ENCODE peak calls at places on chromosomes 11 and 22, in six cellular contexts. One of them, this sample, is unnamed.

GRCh38 chr11:83037877-83038276 is 33.8 kb downstream of the RAB30 start:
- DNase-seq in ACHN: no peak
- DNase-seq in GM23248: peak; percentile 30
- DNase-seq in globus pallidus: no peak
- DNase-seq in AG08396: no peak
- DNase-seq in EH: peak; percentile 85
- DNase-seq in this sample: peak; percentile 52

GRCh38 chr11:9150501-9150900 is 59.1 kb upstream of the SCUBE2 start:
- DNase-seq in ACHN: no peak
- DNase-seq in GM23248: peak; percentile 92
- DNase-seq in globus pallidus: no peak
- DNase-seq in AG08396: peak; percentile 48
- DNase-seq in EH: peak; percentile 81
- DNase-seq in this sample: peak; percentile 81

GRCh38 chr11:130146797-130147196 is 12.8 kb upstream of the ST14 start:
- DNase-seq in ACHN: no peak
- DNase-seq in GM23248: no peak
- DNase-seq in globus pallidus: peak; percentile 70
- DNase-seq in AG08396: no peak
- DNase-seq in EH: no peak
- DNase-seq in this sample: no peak

GRCh38 chr11:42315267-42315666 is 855.8 kb upstream of the LRRC4C start:
- DNase-seq in ACHN: no peak
- DNase-seq in GM23248: no peak
- DNase-seq in globus pallidus: no peak
- DNase-seq in AG08396: no peak
- DNase-seq in EH: peak; percentile 73
- DNase-seq in this sample: no peak

GRCh38 chr11:96126917-96127595 is 203.1 kb upstream of the MTMR2 start:
- DNase-seq in ACHN: no peak
- DNase-seq in GM23248: no peak
- DNase-seq in globus pallidus: no peak
- DNase-seq in AG08396: no peak
- DNase-seq in EH: no peak
- DNase-seq in this sample: no peak

GRCh38 chr11:1437500-1437899 is 47.8 kb downstream of the BRSK2 start:
- DNase-seq in ACHN: no peak
- DNase-seq in GM23248: peak; percentile 60
- DNase-seq in globus pallidus: no peak
- DNase-seq in AG08396: peak; percentile 60
- DNase-seq in EH: peak; percentile 32
- DNase-seq in this sample: peak; percentile 15

GRCh38 chr11:34405079-34405858 is 33.5 kb upstream of the CAT start:
- DNase-seq in ACHN: peak; percentile 22
- DNase-seq in GM23248: peak; percentile 91
- DNase-seq in globus pallidus: no peak
- DNase-seq in AG08396: no peak
- DNase-seq in EH: peak; percentile 46
- DNase-seq in this sample: peak; percentile 44

GRCh38 chr22:32623943-32624342 is 149.3 kb downstream of the FBXO7 start:
- DNase-seq in ACHN: no peak
- DNase-seq in GM23248: peak; percentile 89
- DNase-seq in globus pallidus: no peak
- DNase-seq in AG08396: peak; percentile 89
- DNase-seq in EH: peak; percentile 94
- DNase-seq in this sample: peak; percentile 84

GRCh38 chr11:117907276-117908110 is 21.7 kb downstream of the TMPRSS13 start:
- DNase-seq in ACHN: peak; percentile 95
- DNase-seq in GM23248: peak; percentile 93
- DNase-seq in globus pallidus: peak; percentile 52
- DNase-seq in AG08396: peak; percentile 84
- DNase-seq in EH: peak; percentile 89
- DNase-seq in this sample: peak; percentile 82

GRCh38 chr11:90250970-90251369 is 28.1 kb upstream of the CHORDC1 start:
- DNase-seq in ACHN: no peak
- DNase-seq in GM23248: peak; percentile 4
- DNase-seq in globus pallidus: no peak
- DNase-seq in AG08396: no peak
- DNase-seq in EH: no peak
- DNase-seq in this sample: no peak

GRCh38 chr11:44987506-44987905 is 36.8 kb upstream of the TP53I11 start:
- DNase-seq in ACHN: no peak
- DNase-seq in GM23248: no peak
- DNase-seq in globus pallidus: no peak
- DNase-seq in AG08396: no peak
- DNase-seq in EH: no peak
- DNase-seq in this sample: no peak

GRCh38 chr11:16468735-16469446 is 112.5 kb upstream of the SOX6 start:
- DNase-seq in ACHN: no peak
- DNase-seq in GM23248: no peak
- DNase-seq in globus pallidus: no peak
- DNase-seq in AG08396: no peak
- DNase-seq in EH: no peak
- DNase-seq in this sample: no peak

GRCh38 chr11:3994030-3994640 is 100.5 kb upstream of the RRM1 start:
- DNase-seq in ACHN: peak; percentile 34
- DNase-seq in GM23248: peak; percentile 51
- DNase-seq in globus pallidus: no peak
- DNase-seq in AG08396: no peak
- DNase-seq in EH: peak; percentile 37
- DNase-seq in this sample: peak; percentile 21

GRCh38 chr11:104000798-104001197 is 35.6 kb upstream of the DDI1 start:
- DNase-seq in ACHN: no peak
- DNase-seq in GM23248: peak; percentile 36
- DNase-seq in globus pallidus: no peak
- DNase-seq in AG08396: no peak
- DNase-seq in EH: peak; percentile 19
- DNase-seq in this sample: peak; percentile 41

GRCh38 chr11:113504071-113504470 is 28.9 kb upstream of the DRD2 start:
- DNase-seq in ACHN: no peak
- DNase-seq in GM23248: no peak
- DNase-seq in globus pallidus: no peak
- DNase-seq in AG08396: no peak
- DNase-seq in EH: no peak
- DNase-seq in this sample: no peak

GRCh38 chr11:120594746-120595145 is 83.2 kb downstream of the GRIK4 start:
- DNase-seq in ACHN: no peak
- DNase-seq in GM23248: no peak
- DNase-seq in globus pallidus: no peak
- DNase-seq in AG08396: no peak
- DNase-seq in EH: no peak
- DNase-seq in this sample: no peak

GRCh38 chr11:705646-706438 is at the start of gene EPS8L2:
- DNase-seq in ACHN: peak; percentile 59
- DNase-seq in GM23248: peak; percentile 46
- DNase-seq in globus pallidus: no peak
- DNase-seq in AG08396: no peak
- DNase-seq in EH: peak; percentile 16
- DNase-seq in this sample: peak; percentile 29

GRCh38 chr11:33893711-33894401 is 2.0 kb upstream of the LMO2 start:
- DNase-seq in ACHN: no peak
- DNase-seq in GM23248: no peak
- DNase-seq in globus pallidus: peak; percentile 46
- DNase-seq in AG08396: no peak
- DNase-seq in EH: no peak
- DNase-seq in this sample: no peak

GRCh38 chr11:128892866-128893565 is 1.9 kb downstream of the KCNJ5 start:
- DNase-seq in ACHN: no peak
- DNase-seq in GM23248: no peak
- DNase-seq in globus pallidus: no peak
- DNase-seq in AG08396: no peak
- DNase-seq in EH: no peak
- DNase-seq in this sample: no peak

GRCh38 chr22:43144949-43145348 is 1.8 kb upstream of the MCAT start:
- DNase-seq in ACHN: no peak
- DNase-seq in GM23248: no peak
- DNase-seq in globus pallidus: no peak
- DNase-seq in AG08396: no peak
- DNase-seq in EH: no peak
- DNase-seq in this sample: no peak

GRCh38 chr11:76132268-76132667 is 74.0 kb downstream of the WNT11 start:
- DNase-seq in ACHN: no peak
- DNase-seq in GM23248: no peak
- DNase-seq in globus pallidus: no peak
- DNase-seq in AG08396: no peak
- DNase-seq in EH: no peak
- DNase-seq in this sample: no peak

GRCh38 chr22:33050614-33051230 is 7.5 kb downstream of the SYN3 start:
- DNase-seq in ACHN: no peak
- DNase-seq in GM23248: no peak
- DNase-seq in globus pallidus: no peak
- DNase-seq in AG08396: no peak
- DNase-seq in EH: no peak
- DNase-seq in this sample: no peak

GRCh38 chr11:34274712-34275398 is 83.0 kb downstream of the ABTB2 start:
- DNase-seq in ACHN: peak; percentile 89
- DNase-seq in GM23248: peak; percentile 99
- DNase-seq in globus pallidus: peak; percentile 79
- DNase-seq in AG08396: peak; percentile 92
- DNase-seq in EH: peak; percentile 98
- DNase-seq in this sample: peak; percentile 98

GRCh38 chr11:57364851-57365660 is 15.9 kb downstream of the PRG3 start:
- DNase-seq in ACHN: no peak
- DNase-seq in GM23248: no peak
- DNase-seq in globus pallidus: no peak
- DNase-seq in AG08396: no peak
- DNase-seq in EH: no peak
- DNase-seq in this sample: no peak

GRCh38 chr11:13368041-13368446 is 90.5 kb downstream of the BMAL1 start:
- DNase-seq in ACHN: peak; percentile 35
- DNase-seq in GM23248: peak; percentile 41
- DNase-seq in globus pallidus: no peak
- DNase-seq in AG08396: peak; percentile 17
- DNase-seq in EH: peak; percentile 76
- DNase-seq in this sample: peak; percentile 82

GRCh38 chr11:86869966-86870570 is 69.7 kb downstream of the PRSS23 start:
- DNase-seq in ACHN: peak; percentile 57
- DNase-seq in GM23248: peak; percentile 88
- DNase-seq in globus pallidus: peak; percentile 36
- DNase-seq in AG08396: peak; percentile 83
- DNase-seq in EH: peak; percentile 68
- DNase-seq in this sample: peak; percentile 61

GRCh38 chr11:61609000-61609969 is 28.4 kb upstream of the SYT7 start:
- DNase-seq in ACHN: no peak
- DNase-seq in GM23248: no peak
- DNase-seq in globus pallidus: no peak
- DNase-seq in AG08396: no peak
- DNase-seq in EH: no peak
- DNase-seq in this sample: no peak

GRCh38 chr22:44389181-44389580 is 76.4 kb upstream of the SHISAL1 start:
- DNase-seq in ACHN: no peak
- DNase-seq in GM23248: no peak
- DNase-seq in globus pallidus: no peak
- DNase-seq in AG08396: no peak
- DNase-seq in EH: no peak
- DNase-seq in this sample: no peak

GRCh38 chr11:110716361-110716760 is 4.1 kb upstream of the ARHGAP20 start:
- DNase-seq in ACHN: no peak
- DNase-seq in GM23248: peak; percentile 76
- DNase-seq in globus pallidus: no peak
- DNase-seq in AG08396: peak; percentile 31
- DNase-seq in EH: peak; percentile 65
- DNase-seq in this sample: peak; percentile 20

GRCh38 chr11:118610773-118611432 is 3.5 kb downstream of the PHLDB1 start:
- DNase-seq in ACHN: no peak
- DNase-seq in GM23248: peak; percentile 89
- DNase-seq in globus pallidus: no peak
- DNase-seq in AG08396: peak; percentile 60
- DNase-seq in EH: peak; percentile 68
- DNase-seq in this sample: peak; percentile 67

GRCh38 chr22:25966448-25966913 is 202.8 kb upstream of the SEZ6L start:
- DNase-seq in ACHN: no peak
- DNase-seq in GM23248: no peak
- DNase-seq in globus pallidus: no peak
- DNase-seq in AG08396: no peak
- DNase-seq in EH: no peak
- DNase-seq in this sample: no peak

GRCh38 chr11:27423125-27423524 is 49.5 kb downstream of the LGR4 start:
- DNase-seq in ACHN: no peak
- DNase-seq in GM23248: peak; percentile 90
- DNase-seq in globus pallidus: no peak
- DNase-seq in AG08396: peak; percentile 6
- DNase-seq in EH: peak; percentile 63
- DNase-seq in this sample: peak; percentile 78

GRCh38 chr11:72278911-72279310 is 34.9 kb upstream of the PHOX2A start:
- DNase-seq in ACHN: peak; percentile 63
- DNase-seq in GM23248: peak; percentile 58
- DNase-seq in globus pallidus: no peak
- DNase-seq in AG08396: no peak
- DNase-seq in EH: peak; percentile 80
- DNase-seq in this sample: peak; percentile 74

GRCh38 chr22:22425783-22426624 is 82.5 kb downstream of the ZNF280B start:
- DNase-seq in ACHN: no peak
- DNase-seq in GM23248: no peak
- DNase-seq in globus pallidus: no peak
- DNase-seq in AG08396: no peak
- DNase-seq in EH: no peak
- DNase-seq in this sample: no peak

This sample was measured in EL.